ENCODE peak calls at places on chromosomes 12 and 14, in eight cellular contexts. A, X, W, G, E, R, U and P are unnamed samples.

GRCh38 chr14:101775756-101776292 is 14.3 kb downstream of the PPP2R5C start:
- ATAC-seq in A (no peak), X (no peak), W (no peak), G (no peak), E (no peak), R (no peak), U (no peak), P (no peak)

GRCh38 chr12:27284751-27285150 is 40.7 kb downstream of the STK38L start:
- ATAC-seq in A (no peak), X (no peak), W (no peak), G (no peak), E (no peak), R (no peak), U (peak; percentile 67), P (no peak)

GRCh38 chr14:103867523-103867953 is 20.2 kb upstream of the PPP1R13B start:
- ATAC-seq in A (no peak), X (peak; percentile 12), W (no peak), G (peak; percentile 57), E (no peak), R (peak; percentile 69), U (no peak), P (peak; percentile 71)

GRCh38 chr12:48954781-48955501 is 2.3 kb downstream of the ARF3 start:
- ATAC-seq in A (no peak), X (no peak), W (no peak), G (no peak), E (no peak), R (no peak), U (peak; percentile 14), P (no peak)

GRCh38 chr12:53199700-53200099 is 7.4 kb downstream of the ITGB7 start:
- ATAC-seq in A (no peak), X (no peak), W (no peak), G (no peak), E (peak; percentile 8), R (no peak), U (no peak), P (no peak)

GRCh38 chr14:104650057-104650980 is 39.1 kb upstream of the INF2 start:
- ATAC-seq in A (peak; percentile 92), X (peak; percentile 89), W (peak; percentile 94), G (peak; percentile 81), E (peak; percentile 97), R (peak; percentile 76), U (peak; percentile 98), P (peak; percentile 80)

GRCh38 chr14:104640681-104641080 is 36.1 kb upstream of the TMEM179 start:
- ATAC-seq in A (no peak), X (no peak), W (no peak), G (no peak), E (no peak), R (no peak), U (no peak), P (no peak)

GRCh38 chr12:115508990-115509389 is 768.5 kb downstream of the MED13L start:
- ATAC-seq in A (no peak), X (no peak), W (no peak), G (no peak), E (no peak), R (no peak), U (no peak), P (no peak)

GRCh38 chr14:91245029-91245428 is 525 bp upstream of the GPR68 start:
- ATAC-seq in A (no peak), X (peak; percentile 45), W (no peak), G (no peak), E (no peak), R (peak; percentile 42), U (no peak), P (no peak)

GRCh38 chr12:70535896-70536374 is 101.3 kb downstream of the PTPRB start:
- ATAC-seq in A (no peak), X (no peak), W (no peak), G (no peak), E (no peak), R (peak; percentile 47), U (no peak), P (peak; percentile 74)

GRCh38 chr14:30822080-30822571 is 52.2 kb upstream of the COCH start:
- ATAC-seq in A (no peak), X (no peak), W (no peak), G (peak; percentile 67), E (peak; percentile 91), R (no peak), U (no peak), P (no peak)

GRCh38 chr12:93684716-93685115 is 7.5 kb downstream of the CRADD start:
- ATAC-seq in A (no peak), X (no peak), W (no peak), G (no peak), E (no peak), R (no peak), U (no peak), P (no peak)

GRCh38 chr14:61668267-61668666 is 27.0 kb upstream of the HIF1A start:
- ATAC-seq in A (no peak), X (no peak), W (peak; percentile 80), G (no peak), E (no peak), R (peak; percentile 62), U (no peak), P (no peak)

GRCh38 chr12:12528361-12529092 is 34.1 kb downstream of the DUSP16 start:
- ATAC-seq in A (no peak), X (peak; percentile 12), W (no peak), G (no peak), E (no peak), R (no peak), U (no peak), P (no peak)

GRCh38 chr14:56359245-56359644 is 220.4 kb upstream of the TMEM260 start:
- ATAC-seq in A (no peak), X (no peak), W (no peak), G (no peak), E (no peak), R (no peak), U (peak; percentile 59), P (no peak)

GRCh38 chr12:112422531-112422930 is 3.8 kb downstream of the PTPN11 start:
- ATAC-seq in A (no peak), X (no peak), W (no peak), G (no peak), E (no peak), R (no peak), U (no peak), P (no peak)

GRCh38 chr12:42686514-42687172 is 97.1 kb upstream of the PRICKLE1 start:
- ATAC-seq in A (no peak), X (no peak), W (no peak), G (no peak), E (no peak), R (no peak), U (no peak), P (no peak)

GRCh38 chr14:31935406-31935805 is 141.7 kb upstream of the ARHGAP5 start:
- ATAC-seq in A (no peak), X (no peak), W (no peak), G (peak; percentile 31), E (no peak), R (no peak), U (no peak), P (no peak)

GRCh38 chr14:61520546-61520945 is 174.8 kb upstream of the HIF1A start:
- ATAC-seq in A (no peak), X (no peak), W (no peak), G (no peak), E (no peak), R (no peak), U (no peak), P (no peak)

GRCh38 chr12:2372735-2373134 is 319.9 kb downstream of the CACNA1C start:
- ATAC-seq in A (no peak), X (no peak), W (no peak), G (no peak), E (no peak), R (no peak), U (no peak), P (no peak)

GRCh38 chr12:68515793-68516192 is 94.9 kb upstream of the RAP1B start:
- ATAC-seq in A (no peak), X (no peak), W (no peak), G (no peak), E (no peak), R (no peak), U (no peak), P (no peak)

GRCh38 chr12:12745576-12746211 is 28.5 kb downstream of the CDKN1B start:
- ATAC-seq in A (no peak), X (no peak), W (peak; percentile 32), G (no peak), E (no peak), R (no peak), U (no peak), P (no peak)

GRCh38 chr12:84551373-84551772 is 361.2 kb downstream of the SLC6A15 start:
- ATAC-seq in A (no peak), X (no peak), W (no peak), G (no peak), E (no peak), R (no peak), U (no peak), P (no peak)

GRCh38 chr14:92362781-92363235 is 39.8 kb downstream of the SLC24A4 start:
- ATAC-seq in A (peak; percentile 62), X (no peak), W (peak; percentile 36), G (no peak), E (no peak), R (no peak), U (no peak), P (no peak)

GRCh38 chr12:130126023-130126432 is 36.2 kb upstream of the FZD10 start:
- ATAC-seq in A (no peak), X (no peak), W (no peak), G (peak; percentile 30), E (no peak), R (no peak), U (no peak), P (peak; percentile 42)
- H3K27ac ChIP-seq in A (no peak overlapping the region), X (no peak overlapping the region), W (no peak overlapping the region), G (no peak overlapping the region), E (no peak overlapping the region), R (no peak overlapping the region), U (no peak overlapping the region), P (no peak overlapping the region)

GRCh38 chr12:64669270-64669842 is 59.1 kb downstream of the RASSF3 start:
- ATAC-seq in A (peak; percentile 62), X (peak; percentile 46), W (no peak), G (peak; percentile 86), E (peak; percentile 66), R (peak; percentile 45), U (peak; percentile 82), P (peak; percentile 32)
- TF ChIP-seq POLR2AphosphoS5 in A (no peak), X (no peak), W (no peak), G (no peak), E (no peak), R (no peak), U (no peak), P (no peak)

DNA sequence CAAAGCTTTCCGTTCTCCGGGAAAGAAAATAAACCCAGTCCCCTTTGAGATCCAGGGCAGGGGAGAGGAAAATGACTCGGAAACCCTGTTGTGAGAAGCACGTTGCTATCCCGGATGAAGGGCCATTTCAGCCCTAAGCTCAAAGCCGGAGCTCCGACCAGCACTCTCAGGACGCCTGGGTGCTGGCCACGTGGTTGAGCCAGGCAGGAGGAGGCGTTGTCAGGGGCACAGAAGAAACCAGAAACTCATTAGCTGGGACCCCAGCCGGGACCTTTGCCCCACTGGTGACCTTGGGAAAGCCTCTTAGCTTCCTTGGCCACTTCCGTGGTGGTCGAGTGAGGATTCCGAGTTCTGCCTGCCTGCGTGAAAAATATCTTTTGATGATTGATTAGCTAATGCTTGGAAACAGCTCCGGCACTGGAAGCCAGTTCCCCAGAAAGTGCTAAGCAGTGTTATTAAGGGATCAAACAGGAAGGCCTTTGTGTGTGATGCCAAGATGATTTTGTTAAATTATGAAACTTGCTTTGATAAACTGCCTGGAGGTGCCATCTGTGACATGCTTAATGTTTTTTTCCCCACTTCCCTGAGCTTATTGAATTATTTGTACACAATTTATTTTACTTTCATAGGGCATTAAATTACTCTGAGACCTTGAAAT is 57.5 kb upstream of the FZD10 start:
- ATAC-seq in A (no peak), X (no peak), W (no peak), G (no peak), E (no peak), R (no peak), U (no peak), P (no peak)
- H3K27ac ChIP-seq in A (no peak overlapping the region), X (no peak overlapping the region), W (no peak overlapping the region), G (no peak overlapping the region), E (no peak overlapping the region), R (no peak overlapping the region), U (no peak overlapping the region), P (no peak overlapping the region)

GRCh38 chr12:65649126-65649525 is 175.2 kb upstream of the HMGA2 start:
- ATAC-seq in A (peak; percentile 99), X (no peak), W (peak; percentile 94), G (no peak), E (no peak), R (peak; percentile 87), U (no peak), P (peak; percentile 58)
- TF ChIP-seq POLR2AphosphoS5 in A (peak; percentile 56), X (no peak), W (peak; percentile 64), G (no peak), E (no peak), R (no peak), U (no peak), P (peak; percentile 25)